ENCODE peak calls at places on chromosomes 13 and 19, in seven cellular contexts. W, K, N, D, G, Q and L are unnamed samples.

GRCh38 chr19:13057147-13057572 is 45.5 kb downstream of the LYL1 start:
- DNase-seq in Q (no peak), G (no peak), D (no peak), W (no peak), K (no peak), N (no peak), L (no peak)

GRCh38 chr13:94703271-94703670 is 9.1 kb downstream of the SOX21 start:
- DNase-seq in K (no peak), D (no peak), W (no peak), G (no peak), Q (no peak), N (no peak), L (no peak)

GRCh38 chr19:51079486-51080110 is 3.1 kb downstream of the KLK14 start:
- DNase-seq in G (no peak), K (no peak), Q (no peak), W (no peak), D (no peak), N (no peak), L (no peak)

GRCh38 chr19:28066988-28067387 is 1146.0 kb downstream of the UQCRFS1 start:
- DNase-seq in G (no peak), D (no peak), N (no peak), W (no peak), K (no peak), Q (no peak), L (no peak)

GRCh38 chr19:45423033-45423588 is 606 bp downstream of the ERCC1 start:
- DNase-seq in K (no peak), N (no peak), D (no peak), Q (no peak), W (no peak), G (no peak), L (no peak)

GRCh38 chr19:39637891-39638290 is 17.8 kb upstream of the LGALS16 start:
- DNase-seq in N (no peak), D (no peak), K (no peak), W (no peak), Q (no peak), G (no peak), L (no peak)

GRCh38 chr19:1063030-1063908 is 3.7 kb upstream of the ARHGAP45 start:
- DNase-seq in G (no peak), Q (no peak), N (no peak), D (no peak), W (no peak), K (no peak), L (peak; percentile 23)

GRCh38 chr13:23427342-23428182 is 5.9 kb downstream of the SACS start:
- DNase-seq in W (no peak), K (no peak), Q (peak; percentile 91), D (peak; percentile 82), G (peak; percentile 97), N (no peak), L (no peak)

GRCh38 chr19:51514866-51515481 is 13.4 kb upstream of the SIGLEC12 start:
- DNase-seq in N (no peak), Q (peak; percentile 56), K (peak; percentile 11), D (peak; percentile 37), W (no peak), G (peak; percentile 60), L (no peak)

GRCh38 chr13:97030705-97031452 is 36.6 kb upstream of the OXGR1 start:
- DNase-seq in Q (peak; percentile 54), G (peak; percentile 76), W (no peak), N (no peak), K (no peak), D (no peak), L (no peak)

GRCh38 chr19:42206871-42207755 is 10.4 kb downstream of the DEDD2 start:
- DNase-seq in G (no peak), K (no peak), D (peak; percentile 40), Q (peak; percentile 36), N (no peak), W (no peak), L (no peak)

GRCh38 chr13:108220042-108220441 is 1.9 kb downstream of the ABHD13 start:
- DNase-seq in D (no peak), N (no peak), K (no peak), W (no peak), G (no peak), Q (no peak), L (no peak)

GRCh38 chr19:20928371-20928770 is 5.3 kb downstream of the ZNF85 start:
- DNase-seq in Q (peak; percentile 84), G (peak; percentile 34), K (no peak), N (no peak), D (peak; percentile 14), W (no peak), L (no peak)

GRCh38 chr19:44587863-44588752 is 25.3 kb upstream of the IGSF23 start:
- DNase-seq in W (no peak), K (no peak), D (peak; percentile 56), Q (peak; percentile 94), N (no peak), G (peak; percentile 99), L (no peak)

GRCh38 chr19:56837492-56837891 is 3.0 kb downstream of the PEG3 start:
- DNase-seq in D (no peak), G (peak; percentile 67), W (peak; percentile 86), N (no peak), Q (no peak), K (peak; percentile 66), L (peak; percentile 72)

GRCh38 chr19:33564836-33565338 is 43.3 kb upstream of the PEPD start:
- DNase-seq in Q (no peak), W (no peak), D (no peak), K (no peak), G (no peak), N (no peak), L (no peak)

GRCh38 chr13:102774596-102775375 is 1.2 kb upstream of the TEX30 start:
- DNase-seq in W (no peak), Q (no peak), N (no peak), K (no peak), G (no peak), D (no peak), L (no peak)

GRCh38 chr13:46578590-46578975 is 25.6 kb downstream of the LRCH1 start:
- DNase-seq in W (no peak), G (no peak), K (no peak), D (no peak), N (no peak), Q (no peak), L (no peak)

GRCh38 chr19:1035998-1036621 is 3.8 kb upstream of the ABCA7 start:
- DNase-seq in W (no peak), Q (no peak), N (peak; percentile 56), D (no peak), G (no peak), K (no peak), L (no peak)

GRCh38 chr13:70043685-70044084 is 63.9 kb upstream of the ATXN8OS start:
- DNase-seq in G (no peak), Q (no peak), N (no peak), D (no peak), W (no peak), K (no peak), L (no peak)

GRCh38 chr19:3459322-3459881 is 20.9 kb downstream of the SMIM24 start:
- DNase-seq in Q (peak; percentile 88), D (peak; percentile 31), W (peak; percentile 97), N (no peak), K (peak; percentile 79), G (peak; percentile 95), L (peak; percentile 92)

DNA sequence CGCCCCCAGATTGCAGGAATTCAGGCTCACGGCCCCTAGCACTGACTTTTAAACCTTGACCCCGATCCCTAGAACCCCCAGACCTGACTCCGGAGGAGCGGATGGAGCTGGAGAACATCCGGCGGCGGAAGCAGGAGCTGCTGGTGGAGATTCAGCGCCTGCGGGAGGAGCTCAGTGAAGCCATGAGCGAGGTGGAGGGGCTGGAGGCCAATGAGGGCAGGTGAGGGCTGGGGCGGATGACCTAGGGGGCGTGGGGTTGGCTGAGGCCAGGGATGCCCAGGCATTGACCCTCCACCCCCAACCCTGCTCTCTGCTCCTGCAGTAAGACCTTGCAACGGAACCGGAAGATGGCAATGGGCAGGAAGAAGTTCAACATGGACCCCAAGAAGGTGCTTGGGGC is 1.1 kb downstream of the CYTH2 start:
- DNase-seq in W (no peak), Q (no peak), N (no peak), G (no peak), K (no peak), D (no peak), L (no peak)
- H3K4me3 ChIP-seq in W (peak overlapping the region; percentile 80), Q (peak overlapping the region; percentile 86), N (peak overlapping the region; percentile 85), G (peak overlapping the region; percentile 64), K (peak overlapping the region; percentile 51), D (peak overlapping the region; percentile 58), L (peak overlapping the region; percentile 91)

GRCh38 chr13:48624858-48625257 is 28.9 kb upstream of the CYSLTR2 start:
- DNase-seq in W (no peak), K (no peak), N (no peak), Q (no peak), G (peak; percentile 50), D (no peak), L (no peak)
- H3K4me3 ChIP-seq in W (no peak overlapping the region), K (no peak overlapping the region), N (no peak overlapping the region), Q (no peak overlapping the region), G (no peak overlapping the region), D (no peak overlapping the region), L (no peak overlapping the region)

GRCh38 chr19:6773323-6773931 is 919 bp downstream of the VAV1 start:
- DNase-seq in Q (no peak), D (no peak), W (no peak), K (no peak), N (no peak), G (no peak), L (no peak)
- H3K4me3 ChIP-seq in Q (no peak overlapping the region), D (no peak overlapping the region), W (peak overlapping the region; percentile 60), K (no peak overlapping the region), N (no peak overlapping the region), G (no peak overlapping the region), L (peak overlapping the region; percentile 46)

GRCh38 chr19:46492841-46493235 is 2.8 kb downstream of the PNMA8B start:
- DNase-seq in W (no peak), N (no peak), Q (no peak), G (no peak), D (no peak), K (no peak), L (no peak)

GRCh38 chr19:46494936-46495788 is 505 bp downstream of the PNMA8B start:
- DNase-seq in Q (no peak), D (no peak), K (no peak), N (no peak), G (no peak), W (no peak), L (no peak)

GRCh38 chr19:46493236-46494114 is 2.2 kb downstream of the PNMA8B start:
- DNase-seq in W (no peak), G (no peak), D (no peak), N (no peak), K (no peak), Q (no peak), L (peak; percentile 71)

GRCh38 chr19:46495789-46496099 is at the start of gene PNMA8B:
- DNase-seq in W (no peak), G (peak; percentile 54), N (peak; percentile 60), Q (peak; percentile 32), D (no peak), K (peak; percentile 74), L (peak; percentile 78)

DNA sequence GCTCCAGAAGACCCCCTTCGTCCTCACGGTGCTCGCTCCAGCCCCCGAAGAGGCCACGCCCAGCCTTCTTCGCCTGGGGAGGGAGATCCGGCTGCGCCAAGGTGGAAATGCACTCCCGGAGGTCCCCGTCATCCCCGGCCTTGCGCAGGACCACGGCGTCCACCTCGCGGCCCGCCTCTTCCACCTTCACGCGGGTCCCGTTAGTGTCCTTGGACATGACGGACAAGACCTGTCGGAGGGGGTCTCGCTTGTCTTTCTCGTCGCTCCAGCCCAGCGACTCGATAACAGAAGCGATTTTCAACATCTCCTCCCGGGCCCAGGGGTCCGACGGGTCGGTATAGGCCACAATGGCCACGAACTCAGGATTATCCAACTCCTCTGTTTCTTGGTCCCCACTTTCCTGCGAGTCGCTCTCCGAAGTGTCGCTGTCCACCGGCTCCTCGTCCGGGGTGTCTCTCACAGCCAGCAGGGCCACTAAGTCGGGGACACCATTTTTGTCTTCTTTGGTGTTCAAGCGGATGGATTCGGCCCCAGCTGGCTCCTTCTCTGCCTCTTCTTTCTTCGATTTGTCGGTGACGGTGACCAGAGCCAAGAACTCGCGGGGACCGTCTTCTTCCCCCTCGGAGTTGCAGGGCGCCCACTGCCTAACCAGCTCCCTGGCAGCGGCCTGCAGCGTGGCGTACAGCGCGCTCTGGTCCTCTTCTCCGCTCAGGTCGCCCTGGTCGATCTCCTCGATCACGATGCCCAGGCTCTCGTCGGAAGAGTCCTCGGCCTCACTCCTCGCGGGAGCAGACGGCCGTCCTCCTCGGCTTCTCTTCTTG is 1.3 kb downstream of the PNMA8B start:
- DNase-seq in K (no peak), Q (no peak), W (no peak), D (no peak), G (no peak), N (peak; percentile 60), L (no peak)
- H3K4me3 ChIP-seq in K (no peak overlapping the region), Q (no peak overlapping the region), W (peak overlapping the region; percentile 69), D (no peak overlapping the region), G (no peak overlapping the region), N (no peak overlapping the region), L (peak overlapping the region; percentile 62)